ENCODE peak calls at places on chromosome 10, in six cellular contexts. K is breast epithelium; I is psoas muscle; C is H1; Z is A549; J is effector memory CD4-positive, alpha-beta T cell. Q is an unnamed sample.
A peak's percentile ranks its signal among the peaks of the same experiment; 100 is the strongest.

GRCh38 chr10:47401874-47402645 is 18.0 kb upstream of the ZNF488 start:
- DNase-seq in K (no peak), I (no peak), C (no peak), Z (no peak), J (no peak), Q (peak; percentile 45)

GRCh38 chr10:86955501-86956194 is 1.8 kb downstream of the MMRN2 start:
- DNase-seq in K (no peak), I (peak; percentile 60), C (no peak), Z (no peak), J (no peak), Q (peak; percentile 67)

GRCh38 chr10:59967079-59967478 is 60.7 kb upstream of the CCDC6 start:
- DNase-seq in K (no peak), I (no peak), C (no peak), Z (no peak), J (no peak), Q (no peak)

GRCh38 chr10:22341190-22341935 is 3.9 kb upstream of the SPAG6 start:
- DNase-seq in K (no peak), I (peak; percentile 77), C (no peak), Z (peak; percentile 44), J (no peak), Q (no peak)

GRCh38 chr10:121159670-121160069 is 308.5 kb downstream of the WDR11 start:
- DNase-seq in K (no peak), I (no peak), C (no peak), Z (no peak), J (no peak), Q (no peak)

GRCh38 chr10:436013-436697 is 253.3 kb downstream of the DIP2C start:
- DNase-seq in K (no peak), I (no peak), C (no peak), Z (no peak), J (no peak), Q (no peak)

GRCh38 chr10:78510566-78511323 is 477.1 kb downstream of the RPS24 start:
- DNase-seq in K (no peak), I (no peak), C (no peak), Z (no peak), J (no peak), Q (no peak)

GRCh38 chr10:49309691-49310371 is 10.9 kb downstream of the C10orf71 start:
- DNase-seq in K (no peak), I (no peak), C (no peak), Z (no peak), J (no peak), Q (no peak)

GRCh38 chr10:110636932-110637557 is 7.1 kb upstream of the RBM20 start:
- DNase-seq in K (no peak), I (peak; percentile 90), C (no peak), Z (no peak), J (no peak), Q (no peak)

GRCh38 chr10:96896884-96897589 is 64.9 kb downstream of the LCOR start:
- DNase-seq in K (no peak), I (no peak), C (no peak), Z (no peak), J (no peak), Q (no peak)

GRCh38 chr10:73798927-73799563 is 12.4 kb downstream of the NDST2 start:
- DNase-seq in K (no peak), I (peak; percentile 34), C (no peak), Z (no peak), J (no peak), Q (no peak)

GRCh38 chr10:13860886-13861285 is 274.1 kb downstream of the PRPF18 start:
- DNase-seq in K (no peak), I (no peak), C (no peak), Z (no peak), J (no peak), Q (no peak)

GRCh38 chr10:100508691-100509150 is 10.9 kb downstream of the SEC31B start:
- DNase-seq in K (no peak), I (no peak), C (no peak), Z (peak; percentile 79), J (no peak), Q (no peak)

GRCh38 chr10:76973515-76974289 is 663.9 kb downstream of the KCNMA1 start:
- DNase-seq in K (no peak), I (no peak), C (no peak), Z (no peak), J (no peak), Q (no peak)

GRCh38 chr10:5595591-5596590 is 70.5 kb downstream of the ASB13 start:
- DNase-seq in K (no peak), I (no peak), C (no peak), Z (peak; percentile 68), J (no peak), Q (no peak)
- H3K27ac ChIP-seq in K (no peak overlapping the region), I (no peak overlapping the region), C (no peak overlapping the region), Z (peak overlapping the region; percentile 84), J (no peak overlapping the region), Q (no peak overlapping the region)

GRCh38 chr10:129784286-129784685 is 179.8 kb downstream of the EBF3 start:
- DNase-seq in K (no peak), I (no peak), C (no peak), Z (no peak), J (no peak), Q (no peak)
- H3K9me3 ChIP-seq in K (no peaks in the 10 kb centered on the region), I (no peaks in the 10 kb centered on the region), C (no peaks in the 10 kb centered on the region), Z (no peaks in the 10 kb centered on the region), J (peaks cover 13% of the 10 kb centered on the region), Q (peaks cover 5% of the 10 kb centered on the region)

DNA sequence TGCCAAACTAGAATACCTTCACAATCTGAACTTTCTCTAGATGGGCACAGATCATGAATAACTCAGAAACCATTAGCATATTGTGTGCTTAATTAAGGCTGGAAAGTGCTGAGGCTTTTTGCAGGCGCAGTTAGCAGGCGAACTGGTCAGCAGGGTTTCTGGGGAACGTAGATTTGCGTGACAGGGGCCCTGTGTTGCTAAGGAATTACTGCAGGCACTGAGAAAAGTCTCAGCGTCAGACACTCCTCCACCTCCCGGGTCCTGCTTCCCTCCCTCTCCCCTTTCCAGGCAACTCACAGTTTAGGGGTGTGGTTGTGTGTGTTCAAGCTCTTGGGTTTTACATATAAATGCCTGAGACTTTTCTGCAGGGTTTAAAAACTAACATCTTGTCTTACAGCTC is 2.2 kb downstream of the MAP3K8 start:
- DNase-seq in K (no peak), I (no peak), C (peak; percentile 39), Z (no peak), J (no peak), Q (no peak)
- H3K4me1 ChIP-seq in K (peaks cover 10% of the 10 kb centered on the region), I (peaks cover 52% of the 10 kb centered on the region), C (peaks cover 12% of the 10 kb centered on the region), Z (peaks cover 62% of the 10 kb centered on the region), J (peaks cover 16% of the 10 kb centered on the region), Q (peaks cover 80% of the 10 kb centered on the region)

GRCh38 chr10:132302421-132302820 is 5.3 kb downstream of the STK32C start:
- DNase-seq in K (peak; percentile 15), I (no peak), C (no peak), Z (no peak), J (no peak), Q (peak; percentile 40)
- H3K27ac ChIP-seq in K (no peak overlapping the region), I (no peak overlapping the region), C (no peak overlapping the region), Z (no peak overlapping the region), J (no peak overlapping the region), Q (no peak overlapping the region)

DNA sequence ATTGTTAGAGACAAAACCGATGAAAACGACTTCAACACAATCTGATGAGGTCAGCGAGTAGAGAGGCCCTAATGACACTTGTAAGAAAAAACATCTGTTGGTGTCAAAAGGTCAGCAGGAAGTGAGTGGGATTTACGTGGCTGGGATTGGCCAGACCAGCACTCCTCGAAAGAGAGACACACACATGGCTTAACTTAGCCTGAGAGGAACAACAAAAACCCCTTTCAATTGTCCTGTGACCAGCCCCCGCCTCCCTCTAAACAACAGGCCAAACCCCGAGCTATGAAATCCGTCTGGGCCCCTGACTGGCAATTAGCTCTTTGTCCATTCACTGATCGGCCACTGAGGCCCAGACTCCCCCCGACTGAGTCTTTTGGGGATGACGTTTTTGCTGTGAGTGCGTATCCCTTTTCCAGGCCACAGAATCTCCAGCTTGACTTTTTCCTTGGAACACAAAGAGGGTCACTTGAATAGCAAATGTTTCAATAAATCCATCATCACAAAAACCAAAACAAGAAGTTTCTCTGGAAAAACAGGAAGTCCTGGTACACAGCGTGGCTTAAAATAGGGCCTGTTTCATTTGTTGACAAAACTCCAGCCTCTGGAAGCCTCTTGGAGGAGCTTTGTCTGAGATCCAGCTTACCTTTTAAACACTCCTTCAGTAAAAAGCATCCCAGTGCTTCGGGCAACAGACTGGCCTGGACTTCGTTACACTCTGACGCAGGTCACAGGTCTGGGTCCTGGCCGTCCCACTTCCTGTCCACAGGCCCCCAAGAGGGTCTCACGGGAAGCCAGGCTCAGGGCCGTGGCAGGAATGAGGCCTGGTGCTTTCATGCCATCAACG is 103.0 kb downstream of the CTBP2 start:
- DNase-seq in K (no peak), I (peak; percentile 76), C (no peak), Z (no peak), J (no peak), Q (peak; percentile 93)
- H3K9me3 ChIP-seq in K (no peaks in the 10 kb centered on the region), I (no peaks in the 10 kb centered on the region), C (no peaks in the 10 kb centered on the region), Z (no peaks in the 10 kb centered on the region), J (no peaks in the 10 kb centered on the region), Q (no peaks in the 10 kb centered on the region)

GRCh38 chr10:101903827-101904520 is 60.4 kb upstream of the KCNIP2 start:
- DNase-seq in K (no peak), I (no peak), C (no peak), Z (no peak), J (no peak), Q (no peak)
- H3K4me1 ChIP-seq in K (no peaks in the 10 kb centered on the region), I (peaks cover 6% of the 10 kb centered on the region), C (peaks cover 6% of the 10 kb centered on the region), Z (no peaks in the 10 kb centered on the region), J (no peaks in the 10 kb centered on the region), Q (no peaks in the 10 kb centered on the region)

GRCh38 chr10:103600956-103601569 is 107.6 kb downstream of the NEURL1 start:
- DNase-seq in K (no peak), I (peak; percentile 23), C (no peak), Z (no peak), J (no peak), Q (no peak)

GRCh38 chr10:103600325-103600724 is 106.8 kb downstream of the NEURL1 start:
- DNase-seq in K (no peak), I (peak; percentile 40), C (no peak), Z (no peak), J (no peak), Q (no peak)

GRCh38 chr10:103602028-103602851 is 108.7 kb downstream of the NEURL1 start:
- DNase-seq in K (no peak), I (peak; percentile 53), C (no peak), Z (no peak), J (no peak), Q (no peak)

GRCh38 chr10:103603382-103603781 is 109.9 kb downstream of the NEURL1 start:
- DNase-seq in K (no peak), I (peak; percentile 43), C (no peak), Z (no peak), J (no peak), Q (no peak)

GRCh38 chr10:103602852-103603155 is 109.3 kb downstream of the NEURL1 start:
- DNase-seq in K (no peak), I (no peak), C (no peak), Z (no peak), J (no peak), Q (no peak)
- H3K27ac ChIP-seq in K (no peak overlapping the region), I (no peak overlapping the region), C (no peak overlapping the region), Z (no peak overlapping the region), J (no peak overlapping the region), Q (no peak overlapping the region)

GRCh38 chr10:6995339-6995738 is 415.3 kb upstream of the PRKCQ start:
- DNase-seq in K (no peak), I (no peak), C (no peak), Z (no peak), J (no peak), Q (no peak)
- H3K9me3 ChIP-seq in K (no peaks in the 10 kb centered on the region), I (no peaks in the 10 kb centered on the region), C (no peaks in the 10 kb centered on the region), Z (no peaks in the 10 kb centered on the region), J (no peaks in the 10 kb centered on the region), Q (no peaks in the 10 kb centered on the region)

GRCh38 chr10:26472440-26472778 is 34.3 kb downstream of the APBB1IP start:
- DNase-seq in K (no peak), I (no peak), C (no peak), Z (no peak), J (no peak), Q (no peak)
- H3K4me1 ChIP-seq in K (no peaks in the 10 kb centered on the region), I (no peaks in the 10 kb centered on the region), C (no peaks in the 10 kb centered on the region), Z (peaks cover 18% of the 10 kb centered on the region), J (peaks cover 50% of the 10 kb centered on the region), Q (no peaks in the 10 kb centered on the region)